ENCODE peak calls at places on chromosome 2, in seven cellular contexts. D is NCI-H774, C is MV-4-11, P is HTR-8/SVneo, T is mesendoderm, N is NCI-H2081 treated with DMSO at 0.1 percent for 48 hours, B is HCT116. V is an unnamed sample.

GRCh38 chr2:210524533-210524932 is 31.9 kb upstream of the CPS1 start:
- DNase-seq in B (no peak), N (no peak), T (no peak), C (no peak), D (no peak), P (no peak), V (no peak)

GRCh38 chr2:180003566-180003965 is 3.5 kb downstream of the CWC22 start:
- DNase-seq in N (no peak), C (no peak), T (peak; percentile 2), B (no peak), P (no peak), D (no peak), V (no peak)

GRCh38 chr2:236828002-236828401 is 257.7 kb upstream of the COPS8 start:
- DNase-seq in C (no peak), B (no peak), N (no peak), T (peak; percentile 78), P (no peak), D (no peak), V (no peak)

GRCh38 chr2:37918742-37919186 is 6.3 kb upstream of the RMDN2 start:
- DNase-seq in D (no peak), P (no peak), N (no peak), B (no peak), T (no peak), C (no peak), V (no peak)

GRCh38 chr2:222776792-222777191 is 84.0 kb upstream of the ACSL3 start:
- DNase-seq in B (no peak), T (no peak), D (no peak), C (no peak), P (no peak), N (no peak), V (no peak)

GRCh38 chr2:178401994-178402437 is 49.0 kb downstream of the PRKRA start:
- DNase-seq in P (no peak), N (no peak), B (no peak), C (peak; percentile 31), D (no peak), T (no peak), V (no peak)

GRCh38 chr2:101759162-101759561 is 61.7 kb downstream of the MAP4K4 start:
- DNase-seq in T (peak; percentile 92), N (no peak), C (no peak), P (peak; percentile 63), B (peak; percentile 57), D (no peak), V (no peak)

GRCh38 chr2:202278944-202279343 is 13.4 kb downstream of the NOP58 start:
- DNase-seq in C (peak; percentile 34), B (no peak), N (no peak), T (peak; percentile 59), P (peak; percentile 61), D (no peak), V (no peak)

GRCh38 chr2:172046080-172046678 is 39.1 kb upstream of the DLX1 start:
- DNase-seq in N (no peak), C (peak; percentile 67), P (no peak), T (no peak), B (no peak), D (peak; percentile 9), V (no peak)

GRCh38 chr2:5696741-5697521 is 4.7 kb downstream of the SOX11 start:
- DNase-seq in C (no peak), T (peak; percentile 82), D (peak; percentile 42), N (no peak), B (no peak), P (no peak), V (no peak)

GRCh38 chr2:200350796-200351195 is 44.3 kb downstream of the SPATS2L start:
- DNase-seq in P (no peak), T (peak; percentile 43), B (no peak), C (no peak), N (no peak), D (no peak), V (no peak)

GRCh38 chr2:239828192-239828972 is 196.8 kb downstream of the NDUFA10 start:
- DNase-seq in P (no peak), D (no peak), B (no peak), N (no peak), C (no peak), T (no peak), V (no peak)

GRCh38 chr2:84486436-84487115 is 27.5 kb upstream of the SUCLG1 start:
- DNase-seq in B (no peak), C (no peak), T (no peak), D (peak; percentile 7), N (no peak), P (no peak), V (no peak)

GRCh38 chr2:196263181-196263747 is 91.9 kb upstream of the STK17B start:
- DNase-seq in P (no peak), N (no peak), B (no peak), T (no peak), C (peak; percentile 82), D (no peak), V (peak; percentile 82)

GRCh38 chr2:39780825-39781600 is 2.0 kb upstream of the THUMPD2 start:
- DNase-seq in N (no peak), P (no peak), T (peak; percentile 9), B (no peak), C (peak; percentile 36), D (no peak), V (no peak)

V was measured in GM12865.